ENCODE peak calls at places on chromosomes 6 and 20, in four cellular contexts. U is K562, P is H1, N is GM12878. Y is an unnamed sample.

GRCh38 chr6:2381872-2382661 is 136.7 kb upstream of the GMDS start:
- DNase-seq in U (no peak), P (no peak), N (no peak), Y (no peak)

GRCh38 chr20:25225642-25226432 is 22.0 kb upstream of the PYGB start:
- DNase-seq in U (no peak), P (no peak), N (no peak), Y (no peak)

GRCh38 chr20:61454053-61454452 is 202.0 kb downstream of the CDH4 start:
- DNase-seq in U (no peak), P (no peak), N (no peak), Y (no peak)

GRCh38 chr20:53319716-53320115 is 273.9 kb downstream of the ZNF217 start:
- DNase-seq in U (no peak), P (no peak), N (no peak), Y (no peak)

GRCh38 chr20:13400453-13400852 is 179.4 kb downstream of the ISM1 start:
- DNase-seq in U (no peak), P (no peak), N (no peak), Y (no peak)

GRCh38 chr6:36523451-36523850 is 23.8 kb downstream of the STK38 start:
- DNase-seq in U (no peak), P (no peak), N (no peak), Y (no peak)

GRCh38 chr20:14957416-14957815 is 620.0 kb upstream of the FLRT3 start:
- DNase-seq in U (no peak), P (no peak), N (no peak), Y (no peak)

GRCh38 chr20:43843096-43843964 is 71.3 kb upstream of the TOX2 start:
- DNase-seq in U (no peak), P (peak), N (no peak), Y (no peak)

GRCh38 chr6:25942561-25943147 is 12.2 kb upstream of the SLC17A2 start:
- DNase-seq in U (no peak), P (no peak), N (no peak), Y (peak)

DNA sequence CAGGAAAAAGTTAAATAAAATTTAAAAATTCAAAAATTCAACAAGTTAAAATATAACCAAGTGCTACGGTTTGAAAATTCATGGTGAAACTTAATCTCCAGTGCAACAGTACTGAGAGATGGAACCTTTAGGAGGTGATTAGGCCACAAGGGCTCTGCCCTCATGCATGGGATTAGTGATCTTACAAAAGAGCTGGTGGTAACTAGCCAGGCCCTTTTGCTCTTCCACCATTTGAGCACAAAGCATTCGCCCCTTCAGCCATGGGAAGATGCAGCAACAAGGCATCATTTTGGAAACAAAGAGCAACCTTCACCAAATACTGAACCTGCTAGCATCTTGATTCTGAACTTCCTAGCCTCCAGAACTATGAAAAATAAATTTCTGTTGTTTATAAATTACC is 80.9 kb downstream of the RNGTT start:
- DNase-seq in U (no peak), P (no peak), N (no peak), Y (no peak)
- TF ChIP-seq YY1 in U (no peak), P (no peak), N (no peak), Y (no peak)

GRCh38 chr6:91822581-91822980 is 1235.7 kb upstream of the MAP3K7 start:
- DNase-seq in U (no peak), P (no peak), N (no peak), Y (no peak)
- TF ChIP-seq BRCA1 in U (no peak), P (no peak), N (no peak), Y (no peak)

DNA sequence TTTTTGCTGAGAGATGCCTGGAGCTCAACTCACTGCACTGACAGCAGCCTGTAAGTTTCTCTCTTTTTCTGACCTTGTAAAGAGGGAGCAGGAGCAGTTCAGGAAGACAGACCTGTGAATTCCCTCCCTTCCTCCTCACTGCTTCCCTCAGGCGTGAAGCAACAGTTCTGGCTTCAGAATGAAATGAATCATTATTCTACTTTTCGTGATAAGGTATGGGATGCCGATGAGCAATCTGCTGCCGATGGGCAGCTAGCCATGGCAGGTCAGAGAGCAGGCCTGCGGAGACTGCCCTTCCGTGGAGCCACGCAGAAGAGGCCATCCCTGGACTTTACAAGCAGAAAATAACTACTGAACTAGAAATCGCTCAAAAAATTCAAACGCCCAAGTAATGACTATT is 426.5 kb upstream of the RNF217 start:
- DNase-seq in U (no peak), P (no peak), N (no peak), Y (no peak)
- TF ChIP-seq YY1 in U (no peak), P (no peak), N (no peak), Y (no peak)

GRCh38 chr6:158501638-158502592 is 58.0 kb upstream of the TMEM181 start:
- DNase-seq in U (no peak), P (no peak), N (no peak), Y (no peak)
- TF ChIP-seq BRCA1 in U (no peak), P (no peak), N (no peak), Y (no peak)

GRCh38 chr6:134093007-134093573 is 40.7 kb upstream of the SLC2A12 start:
- DNase-seq in U (no peak), P (no peak), N (peak), Y (no peak)

GRCh38 chr6:134098276-134098675 is 45.9 kb upstream of the SLC2A12 start:
- DNase-seq in U (no peak), P (no peak), N (no peak), Y (no peak)

GRCh38 chr6:134094436-134094835 is 42.0 kb upstream of the SLC2A12 start:
- DNase-seq in U (no peak), P (no peak), N (no peak), Y (no peak)

GRCh38 chr6:134099770-134100169 is 47.3 kb upstream of the SLC2A12 start:
- DNase-seq in U (no peak), P (no peak), N (no peak), Y (no peak)

DNA sequence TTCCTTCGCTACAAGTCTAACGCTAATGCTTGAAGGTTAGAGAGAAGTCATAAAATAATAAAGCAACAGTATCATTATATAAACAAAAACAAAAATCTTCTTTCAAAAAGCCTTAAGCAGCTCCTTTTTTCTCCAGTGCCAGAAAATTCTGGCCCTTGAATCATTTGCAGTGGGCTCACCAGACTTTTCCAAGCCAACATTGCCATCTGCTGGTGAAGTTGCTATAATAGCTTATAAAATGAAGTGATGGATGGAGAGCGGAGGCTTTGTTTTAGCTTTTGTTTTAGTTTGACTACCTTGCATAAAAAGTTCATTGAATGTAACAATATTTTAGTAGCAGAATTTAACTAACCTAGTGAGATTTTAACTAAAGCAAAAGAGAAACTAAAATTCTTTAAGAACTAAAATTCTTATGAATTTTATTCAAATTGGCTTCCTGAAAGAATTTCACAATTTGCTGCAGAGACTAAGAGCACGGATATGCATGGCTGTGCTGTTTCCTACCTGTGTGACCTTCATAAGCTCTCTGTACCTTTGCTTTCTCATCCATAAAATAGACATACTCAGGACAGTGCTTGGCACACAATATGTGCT is 44.8 kb upstream of the SLC2A12 start:
- DNase-seq in U (peak), P (peak), N (peak), Y (peak)
- TF ChIP-seq YY1 in U (no peak), P (peak), N (no peak), Y (no peak)